ENCODE peak calls at places on chromosomes 1 and 21, in six cellular contexts. C is lower leg skin, B is A549, D is stomach, F is adrenal gland, Y is prostate gland. A is an unnamed sample.
A peak's percentile ranks its signal among the peaks of the same experiment; 100 is the strongest.

GRCh38 chr1:223771814-223772770 is 59.8 kb downstream of the CAPN2 start:
- DNase-seq in D (no peak), Y (no peak), F (peak; percentile 87), C (no peak), B (peak; percentile 58), A (peak; percentile 90)

GRCh38 chr1:22380024-22380785 is 71.4 kb upstream of the ZBTB40 start:
- DNase-seq in Y (no peak), B (peak; percentile 13), F (no peak), D (no peak), C (no peak), A (no peak)

GRCh38 chr1:39957299-39958020 is 2.5 kb downstream of the MFSD2A start:
- DNase-seq in C (no peak), F (no peak), B (no peak), Y (no peak), D (no peak), A (peak; percentile 94)

GRCh38 chr1:119188926-119189325 is 48.5 kb upstream of the WARS2 start:
- DNase-seq in Y (no peak), B (no peak), F (no peak), D (no peak), C (no peak), A (no peak)

GRCh38 chr21:45413922-45414321 is 9.0 kb downstream of the COL18A1 start:
- DNase-seq in D (no peak), C (no peak), B (no peak), Y (no peak), F (no peak), A (no peak)

GRCh38 chr1:12485231-12486172 is 132.5 kb downstream of the DHRS3 start:
- DNase-seq in B (no peak), F (no peak), D (no peak), C (peak; percentile 84), Y (no peak), A (peak; percentile 28)

GRCh38 chr1:180271640-180272255 is 41.7 kb downstream of the LHX4 start:
- DNase-seq in C (no peak), Y (no peak), F (peak; percentile 3), D (no peak), B (no peak), A (no peak)

GRCh38 chr1:119159096-119159495 is 18.6 kb upstream of the WARS2 start:
- DNase-seq in B (no peak), F (no peak), C (no peak), Y (no peak), D (no peak), A (no peak)

GRCh38 chr1:170214117-170214979 is 68.6 kb downstream of the NTMT2 start:
- DNase-seq in F (no peak), C (no peak), Y (no peak), D (no peak), B (no peak), A (no peak)

GRCh38 chr1:179831225-179831624 is 46.4 kb downstream of the TOR1AIP2 start:
- DNase-seq in B (no peak), Y (no peak), F (no peak), D (no peak), C (no peak), A (no peak)

GRCh38 chr1:24289937-24290595 is 29.1 kb upstream of the GRHL3 start:
- DNase-seq in D (peak; percentile 67), C (peak; percentile 96), B (peak; percentile 51), F (peak; percentile 90), Y (peak; percentile 84), A (peak; percentile 99)

GRCh38 chr1:211829343-211830054 is 1.1 kb downstream of the LPGAT1 start:
- DNase-seq in Y (peak; percentile 26), F (peak; percentile 70), C (peak; percentile 85), B (peak; percentile 72), D (no peak), A (peak; percentile 68)

GRCh38 chr1:91744973-91745648 is 140.8 kb downstream of the TGFBR3 start:
- DNase-seq in B (no peak), Y (peak; percentile 67), C (no peak), D (no peak), F (peak; percentile 70), A (peak; percentile 70)

GRCh38 chr1:156816561-156817328 is at the start of gene SH2D2A:
- DNase-seq in D (peak; percentile 65), F (peak; percentile 45), Y (no peak), B (no peak), C (peak; percentile 90), A (peak; percentile 26)

GRCh38 chr1:225877570-225877969 is 4.6 kb downstream of the TMEM63A start:
- DNase-seq in D (peak; percentile 76), Y (peak; percentile 71), F (peak; percentile 70), C (peak; percentile 90), B (peak; percentile 64), A (peak; percentile 43)

GRCh38 chr1:197919523-197920301 is 2.5 kb downstream of the LHX9 start:
- DNase-seq in Y (no peak), C (no peak), B (no peak), D (no peak), F (no peak), A (no peak)

DNA sequence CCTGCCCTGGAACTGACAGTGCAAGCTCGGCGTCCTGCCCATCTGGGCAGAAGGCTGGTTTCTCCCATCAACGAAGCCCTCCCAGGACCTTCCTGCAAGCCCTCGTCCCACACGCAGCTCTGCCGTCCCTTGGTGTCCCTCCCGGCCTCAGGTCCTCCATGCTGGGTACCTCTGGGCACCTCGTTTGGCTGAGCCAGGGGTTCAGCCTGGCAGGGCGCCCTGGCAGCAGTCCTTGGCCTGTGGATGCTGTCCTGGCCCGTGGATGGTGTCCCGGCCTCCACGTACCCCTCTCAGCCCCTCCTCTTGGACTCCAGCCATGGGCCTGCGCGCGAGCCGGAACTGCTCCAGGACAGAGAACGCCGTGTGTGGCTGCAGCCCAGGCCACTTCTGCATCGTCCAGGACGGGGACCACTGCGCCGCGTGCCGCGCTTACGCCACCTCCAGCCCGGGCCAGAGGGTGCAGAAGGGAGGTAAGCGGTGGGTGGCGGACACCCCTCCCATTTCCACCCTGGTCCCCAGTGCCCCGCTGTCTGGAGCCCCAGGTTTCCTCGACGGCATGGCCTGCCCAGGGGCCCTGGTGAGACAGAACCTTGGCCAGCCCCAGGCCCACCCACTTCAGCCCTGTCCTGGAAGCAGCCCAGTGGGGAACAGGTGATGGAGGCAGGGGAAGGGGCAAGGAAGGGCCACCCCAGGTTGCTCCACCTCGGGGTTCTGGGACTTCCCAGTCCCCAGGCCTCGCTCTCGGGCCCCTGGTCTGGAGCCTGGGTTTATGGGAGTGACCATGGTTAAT is 3.5 kb downstream of the TNFRSF14 start:
- DNase-seq in Y (no peak), C (no peak), B (no peak), D (no peak), F (no peak), A (no peak)
- TF ChIP-seq POLR2A in Y (no peak), C (no peak), B (no peak), D (no peak), F (no peak), A (no peak)

DNA sequence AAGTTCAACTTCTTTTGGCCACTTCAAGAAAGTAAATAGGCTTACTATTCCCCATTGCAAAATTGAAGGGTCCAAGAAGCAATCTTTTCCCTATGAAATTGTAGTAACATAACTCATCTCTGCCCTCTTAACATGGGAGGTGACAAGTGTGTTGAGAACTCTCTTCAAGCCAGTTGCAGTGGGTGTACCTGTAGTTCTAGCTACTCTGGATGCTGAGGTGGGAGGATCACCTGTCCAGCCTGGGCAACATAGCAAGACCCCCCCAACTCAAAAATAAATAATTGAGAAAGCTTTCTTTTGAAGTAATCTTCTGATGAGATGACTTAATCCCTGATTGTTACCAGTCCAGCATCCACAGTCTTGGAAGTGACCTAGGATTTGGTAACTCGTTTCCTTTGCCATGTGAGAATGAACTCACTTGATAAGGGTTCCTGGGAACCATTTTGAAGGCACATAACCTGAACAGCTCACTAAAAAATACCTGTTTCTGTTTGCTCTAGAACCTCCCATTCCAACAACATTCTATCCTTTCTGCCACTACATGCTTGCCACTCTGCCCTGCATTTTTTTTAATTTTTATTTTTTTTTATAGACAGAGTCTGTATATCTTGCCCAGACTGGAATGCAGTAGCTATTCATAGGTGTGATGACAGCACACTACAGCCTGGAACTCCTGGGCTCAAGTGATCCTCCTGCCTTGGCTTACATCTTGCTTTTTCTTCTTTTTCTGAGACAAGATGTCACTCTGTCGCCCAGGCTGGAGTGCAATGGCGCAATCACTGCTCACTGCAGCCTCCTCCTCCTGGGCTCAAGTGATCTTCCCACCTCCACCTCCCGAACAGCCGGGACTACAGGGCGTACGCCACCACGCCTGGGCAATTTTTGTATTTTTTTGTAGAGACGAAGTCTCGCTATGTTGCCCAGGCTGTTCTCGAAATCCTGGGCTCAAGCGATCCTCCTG is 1.4 kb upstream of the IPO9 start:
- DNase-seq in B (no peak), Y (no peak), D (no peak), C (no peak), F (no peak), A (peak; percentile 23)
- TF ChIP-seq POLR2A in B (no peak), Y (no peak), D (no peak), C (no peak), F (no peak), A (no peak)

DNA sequence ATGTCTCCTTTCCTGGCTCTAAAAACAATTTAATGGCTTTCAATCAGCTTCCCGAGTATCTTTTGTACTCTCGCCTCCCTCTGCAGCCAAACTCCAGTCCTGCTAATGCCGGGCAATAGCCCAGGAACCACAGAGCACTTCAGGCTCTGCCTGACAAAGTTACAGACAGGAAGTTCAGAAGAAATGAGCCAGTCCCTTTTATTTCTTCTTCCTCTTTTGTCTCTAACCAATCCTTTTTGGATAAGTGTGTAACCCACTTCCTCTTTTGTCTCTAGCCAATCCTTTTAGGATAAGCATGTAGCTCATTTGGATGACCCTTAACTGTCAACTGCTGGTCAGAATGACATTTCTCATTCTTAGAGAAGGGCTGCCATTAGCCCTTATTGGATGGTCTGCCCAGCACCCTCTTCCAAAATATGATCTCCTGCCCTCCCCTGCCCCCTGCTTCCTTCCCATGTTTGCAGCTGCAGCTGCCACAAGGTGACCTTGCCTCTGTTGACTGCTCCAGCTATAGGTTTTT is 6.4 kb upstream of the DOP1B start:
- DNase-seq in B (no peak), Y (no peak), D (no peak), C (no peak), F (peak; percentile 30), A (peak; percentile 73)
- TF ChIP-seq POLR2A in B (no peak), Y (no peak), D (no peak), C (no peak), F (no peak), A (no peak)

GRCh38 chr1:160193091-160193819 is 2.9 kb downstream of the CASQ1 start:
- DNase-seq in F (peak; percentile 82), Y (peak; percentile 80), D (peak; percentile 89), C (peak; percentile 96), B (peak; percentile 68), A (peak; percentile 84)

GRCh38 chr1:160194737-160195059 is 4.3 kb downstream of the CASQ1 start:
- DNase-seq in D (no peak), B (no peak), Y (no peak), C (no peak), F (no peak), A (no peak)

GRCh38 chr1:160197231-160197630 is 6.9 kb downstream of the CASQ1 start:
- DNase-seq in D (no peak), C (no peak), F (no peak), Y (no peak), B (no peak), A (no peak)

GRCh38 chr1:160193832-160194736 is 3.7 kb downstream of the CASQ1 start:
- DNase-seq in D (no peak), Y (no peak), C (no peak), F (no peak), B (no peak), A (no peak)

GRCh38 chr1:160196143-160196542 is 5.8 kb downstream of the CASQ1 start:
- DNase-seq in D (no peak), Y (no peak), C (no peak), B (no peak), F (no peak), A (no peak)
- TF ChIP-seq POLR2A in D (no peak), Y (no peak), C (no peak), B (no peak), F (no peak), A (no peak)

GRCh38 chr1:167629681-167630567 is at the start of gene RCSD1:
- DNase-seq in F (peak; percentile 25), D (peak; percentile 47), B (no peak), C (peak; percentile 86), Y (no peak), A (peak; percentile 10)
- TF ChIP-seq POLR2A in F (peak; percentile 6), D (no peak), B (no peak), C (no peak), Y (no peak), A (no peak)

A was measured in thyroid gland.